ENCODE peak calls at places on chromosomes 11 and 22, in four cellular contexts. V is dorsolateral prefrontal cortex, H is glutamatergic neuron, D is HCT116. X is an unnamed sample.

GRCh38 chr22:10781571-10782403 is 4746.2 kb upstream of the OR11H1 start:
- DNase-seq in V (no peak), H (no peak), D (no peak), X (no peak)

GRCh38 chr11:17161515-17161914 is 46.3 kb downstream of the PIK3C2A start:
- DNase-seq in V (no peak), H (no peak), D (no peak), X (no peak)

GRCh38 chr11:118227865-118228785 is 3.3 kb upstream of the JAML start:
- DNase-seq in V (no peak), H (no peak), D (no peak), X (no peak)

GRCh38 chr22:39943366-39943765 is 16.8 kb upstream of the TMA7B start:
- DNase-seq in V (no peak), H (no peak), D (no peak), X (no peak)

GRCh38 chr11:76206077-76206326 is 300 bp downstream of the WNT11 start:
- DNase-seq in V (no peak), H (no peak), D (no peak), X (no peak)

GRCh38 chr11:71420455-71421241 is 27.5 kb downstream of the DHCR7 start:
- DNase-seq in V (no peak), H (peak; percentile 68), D (peak; percentile 56), X (no peak)

GRCh38 chr11:67303132-67303988 is at the start of gene SSH3:
- DNase-seq in V (peak; percentile 79), H (peak; percentile 54), D (peak; percentile 42), X (no peak)

GRCh38 chr11:1930448-1930802 is 10.9 kb downstream of the TNNT3 start:
- DNase-seq in V (no peak), H (no peak), D (no peak), X (no peak)

GRCh38 chr11:1323779-1324178 is 14.3 kb upstream of the TOLLIP start:
- DNase-seq in V (no peak), H (no peak), D (no peak), X (no peak)

GRCh38 chr22:37019309-37020191 is at the start of the genes MPST and TST:
- DNase-seq in V (peak; percentile 87), H (peak; percentile 78), D (no peak), X (no peak)

GRCh38 chr11:74559934-74560309 is 32.5 kb upstream of the POLD3 start:
- DNase-seq in V (no peak), H (no peak), D (no peak), X (no peak)

GRCh38 chr11:130476200-130476921 is 27.9 kb downstream of the ADAMTS15 start:
- DNase-seq in V (no peak), H (no peak), D (no peak), X (no peak)

GRCh38 chr11:32087602-32088001 is 3.3 kb upstream of the RCN1 start:
- DNase-seq in V (no peak), H (no peak), D (no peak), X (no peak)

GRCh38 chr11:10866893-10867331 is 9.1 kb upstream of the ZBED5 start:
- DNase-seq in V (no peak), H (no peak), D (no peak), X (no peak)

GRCh38 chr11:75714211-75714610 is 3.4 kb upstream of the MOGAT2 start:
- DNase-seq in V (no peak), H (no peak), D (no peak), X (no peak)

GRCh38 chr11:56700242-56700918 is 1.5 kb downstream of the OR9G1 start:
- DNase-seq in V (no peak), H (no peak), D (no peak), X (no peak)

GRCh38 chr11:129372609-129373488 is 2.8 kb upstream of the BARX2 start:
- DNase-seq in V (no peak), H (peak; percentile 33), D (no peak), X (no peak)

GRCh38 chr11:103488579-103488978 is 379.4 kb downstream of the DYNC2H1 start:
- DNase-seq in V (no peak), H (no peak), D (no peak), X (no peak)

GRCh38 chr11:103487113-103487512 is 377.9 kb downstream of the DYNC2H1 start:
- DNase-seq in V (no peak), H (no peak), D (no peak), X (no peak)

GRCh38 chr11:103488021-103488420 is 378.8 kb downstream of the DYNC2H1 start:
- DNase-seq in V (no peak), H (no peak), D (no peak), X (no peak)

GRCh38 chr11:103494491-103494890 is 385.3 kb downstream of the DYNC2H1 start:
- DNase-seq in V (no peak), H (no peak), D (no peak), X (no peak)

GRCh38 chr11:103491777-103492176 is 382.6 kb downstream of the DYNC2H1 start:
- DNase-seq in V (no peak), H (no peak), D (no peak), X (no peak)
- TF ChIP-seq CTCF in V (no peak), H (no peak), D (no peak), X (no peak)

GRCh38 chr22:45206233-45206632 is 34.5 kb downstream of the KIAA0930 start:
- DNase-seq in V (no peak), H (no peak), D (no peak), X (no peak)
- TF ChIP-seq CTCF in V (no peak), H (no peak), D (no peak), X (no peak)

DNA sequence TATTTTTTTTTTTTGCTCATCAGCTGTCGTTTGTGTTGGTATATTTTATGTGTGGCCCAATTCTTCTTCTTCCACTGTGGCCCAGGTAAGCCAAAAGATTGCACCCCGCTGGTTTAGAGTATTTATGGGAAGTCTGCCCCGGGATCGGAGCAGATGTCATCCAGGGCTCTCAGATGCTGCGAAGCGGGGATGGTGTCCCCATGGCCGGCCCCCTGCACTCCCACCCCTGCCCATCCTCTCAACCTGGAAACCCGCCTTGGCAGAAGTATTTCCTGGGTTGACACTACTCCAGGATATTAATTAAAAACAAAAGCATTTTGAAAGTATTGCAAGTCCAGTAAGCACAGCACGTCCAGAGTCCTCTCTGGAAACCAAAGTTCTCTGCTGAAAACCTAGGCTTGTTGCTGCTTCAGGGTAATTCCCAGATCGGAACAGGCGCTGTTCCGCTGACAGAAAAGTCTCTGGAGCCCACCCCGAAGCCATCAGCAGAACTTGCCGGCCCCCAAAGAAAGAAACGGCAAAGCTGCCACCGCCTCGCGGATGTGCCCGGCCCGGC is 833 bp downstream of the SCUBE2 start:
- DNase-seq in V (no peak), H (no peak), D (no peak), X (no peak)
- TF ChIP-seq CTCF in V (no peak), H (no peak), D (no peak), X (no peak)

DNA sequence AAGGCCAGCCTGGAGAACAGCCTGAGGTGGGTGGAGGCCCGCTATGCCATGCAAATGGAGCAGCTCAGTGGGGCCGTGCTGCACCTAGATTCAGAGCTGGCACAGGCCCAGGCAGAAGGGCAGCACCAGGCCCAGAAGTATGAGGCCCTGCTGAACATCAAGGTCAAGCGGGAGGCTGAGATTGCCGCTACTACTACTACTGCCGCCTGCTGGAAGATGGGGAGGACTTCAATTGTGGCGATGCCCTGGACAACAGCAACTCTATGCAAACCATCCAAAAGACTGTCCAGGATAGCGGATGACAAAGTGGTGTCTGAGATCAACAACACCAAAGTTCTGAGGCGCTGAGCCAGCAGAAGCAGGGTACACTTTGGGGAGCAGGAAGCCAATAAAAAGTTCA is 3.1 kb upstream of the TMEM218 start:
- DNase-seq in V (no peak), H (no peak), D (peak; percentile 34), X (no peak)
- TF ChIP-seq CTCF in V (no peak), H (peak; percentile 21), D (peak; percentile 38), X (no peak)

GRCh38 chr11:98260983-98261382 is 759.8 kb upstream of the CNTN5 start:
- DNase-seq in V (no peak), H (no peak), D (no peak), X (no peak)
- TF ChIP-seq CTCF in V (no peak), H (peak; percentile 54), D (no peak), X (no peak)

GRCh38 chr11:101341578-101341977 is 212.0 kb upstream of the PGR start:
- DNase-seq in V (no peak), H (no peak), D (no peak), X (no peak)

GRCh38 chr11:101348786-101349185 is 219.2 kb upstream of the PGR start:
- DNase-seq in V (no peak), H (no peak), D (no peak), X (no peak)

GRCh38 chr11:101346591-101346990 is 217.0 kb upstream of the PGR start:
- DNase-seq in V (no peak), H (no peak), D (no peak), X (no peak)

GRCh38 chr11:101342307-101342706 is 212.7 kb upstream of the PGR start:
- DNase-seq in V (no peak), H (no peak), D (no peak), X (no peak)

GRCh38 chr11:101345891-101346290 is 216.3 kb upstream of the PGR start:
- DNase-seq in V (no peak), H (no peak), D (no peak), X (no peak)
- TF ChIP-seq CTCF in V (no peak), H (no peak), D (no peak), X (no peak)

GRCh38 chr11:68653486-68654430 is 30.6 kb upstream of the GAL start:
- DNase-seq in V (no peak), H (no peak), D (no peak), X (no peak)

GRCh38 chr11:68652683-68653156 is 31.6 kb upstream of the GAL start:
- DNase-seq in V (no peak), H (no peak), D (no peak), X (no peak)

GRCh38 chr11:68651208-68651984 is 32.9 kb upstream of the GAL start:
- DNase-seq in V (no peak), H (no peak), D (no peak), X (no peak)

GRCh38 chr11:68650801-68651200 is 33.5 kb upstream of the GAL start:
- DNase-seq in V (no peak), H (peak; percentile 44), D (no peak), X (no peak)

DNA sequence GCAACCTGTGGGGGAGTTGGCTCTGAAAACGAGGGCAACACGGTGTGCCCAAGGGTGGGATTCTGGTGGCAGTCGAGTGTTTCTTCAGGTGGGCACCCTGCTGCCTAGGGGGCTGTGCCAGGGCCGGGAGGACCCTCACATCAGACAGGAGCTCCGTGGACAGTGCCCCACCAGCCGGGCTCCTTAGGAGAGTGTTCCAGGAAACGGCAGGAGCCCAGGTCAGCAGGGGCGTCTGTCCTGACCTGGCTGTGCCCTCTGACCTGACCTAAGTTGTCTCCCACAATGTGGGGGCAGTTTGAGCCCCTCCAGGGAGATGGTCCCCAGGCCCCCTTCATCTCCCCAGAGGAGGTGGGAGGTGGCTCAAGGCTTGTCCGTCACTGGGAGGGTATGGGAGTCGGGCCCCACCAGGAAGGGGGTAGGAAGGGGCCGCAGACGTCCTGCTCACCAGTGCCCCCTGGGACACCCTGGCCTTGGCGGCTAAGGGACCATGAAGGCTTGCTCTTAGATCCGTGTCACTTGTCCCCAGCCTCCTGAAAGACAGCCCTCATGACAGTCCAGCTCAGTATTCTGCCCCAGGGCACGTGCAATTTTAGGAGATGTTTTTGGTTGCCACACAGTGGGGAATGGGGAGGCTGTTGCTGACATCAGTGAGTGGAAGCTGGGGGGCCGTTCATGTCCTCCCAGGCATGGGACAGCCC is 32.2 kb upstream of the GAL start:
- DNase-seq in V (no peak), H (no peak), D (no peak), X (no peak)
- TF ChIP-seq CTCF in V (no peak), H (no peak), D (no peak), X (no peak)

GRCh38 chr11:27158763-27159679 is 118.4 kb downstream of the BBOX1 start:
- DNase-seq in V (no peak), H (peak; percentile 34), D (peak; percentile 58), X (no peak)
- TF ChIP-seq CTCF in V (peak; percentile 79), H (peak; percentile 65), D (peak; percentile 50), X (peak; percentile 26)